ENCODE peak calls at places on chromosomes 4 and X, in five cellular contexts. B is GM23338, L is IMR-90, V is adrenal gland, A is AG10803. D is an unnamed sample.

GRCh38 chrX:153885208-153885787 is 675 bp downstream of the L1CAM start:
- DNase-seq in B (no peak), L (no peak), V (no peak), A (no peak), D (no peak)

GRCh38 chrX:9240956-9241355 is 207.0 kb upstream of the FAM9B start:
- DNase-seq in B (no peak), L (no peak), V (no peak), A (no peak), D (no peak)

GRCh38 chr4:142282870-142283431 is 563.1 kb downstream of the INPP4B start:
- DNase-seq in B (peak), L (no peak), V (no peak), A (no peak), D (peak)

GRCh38 chr4:128565565-128566186 is 243.8 kb upstream of the JADE1 start:
- DNase-seq in B (peak), L (no peak), V (peak), A (peak), D (no peak)

GRCh38 chrX:15301924-15302323 is 13.5 kb downstream of the ASB11 start:
- DNase-seq in B (no peak), L (peak), V (peak), A (peak), D (no peak)

GRCh38 chrX:110012818-110013484 is 10.0 kb downstream of the TMEM164 start:
- DNase-seq in B (no peak), L (no peak), V (no peak), A (no peak), D (no peak)

GRCh38 chrX:65127804-65128203 is 151.6 kb upstream of the ZC4H2 start:
- DNase-seq in B (peak), L (no peak), V (no peak), A (peak), D (no peak)

GRCh38 chrX:152917969-152918579 is 20.2 kb downstream of the ZNF185 start:
- DNase-seq in B (no peak), L (no peak), V (no peak), A (no peak), D (no peak)

GRCh38 chr4:145842224-145842887 is 96.3 kb downstream of the ZNF827 start:
- DNase-seq in B (peak), L (no peak), V (no peak), A (peak), D (peak)

GRCh38 chr4:123701046-123701445 is 304.5 kb downstream of the SPRY1 start:
- DNase-seq in B (no peak), L (peak), V (no peak), A (peak), D (no peak)

GRCh38 chr4:122777846-122778501 is 45.5 kb downstream of the BBS12 start:
- DNase-seq in B (no peak), L (peak), V (no peak), A (peak), D (peak)

GRCh38 chr4:75702919-75703411 is 21.4 kb upstream of the USO1 start:
- DNase-seq in B (peak), L (no peak), V (no peak), A (no peak), D (no peak)

GRCh38 chr4:82842593-82842992 is 44.0 kb upstream of the SCD5 start:
- DNase-seq in B (peak), L (peak), V (no peak), A (peak), D (no peak)

GRCh38 chrX:107676559-107677378 is 48.5 kb downstream of the PRPS1 start:
- DNase-seq in B (no peak), L (peak), V (peak), A (peak), D (peak)

GRCh38 chr4:30720021-30720655 is at the start of gene PCDH7:
- DNase-seq in B (peak), L (peak), V (peak), A (no peak), D (peak)

GRCh38 chrX:132614297-132614696 is 125.5 kb upstream of the MBNL3 start:
- DNase-seq in B (peak), L (no peak), V (peak), A (no peak), D (no peak)

GRCh38 chr4:213971-214370 is 89.7 kb downstream of the ZNF718 start:
- DNase-seq in B (peak), L (no peak), V (no peak), A (no peak), D (no peak)

GRCh38 chr4:121228851-121229250 is 64.7 kb upstream of the TNIP3 start:
- DNase-seq in B (no peak), L (no peak), V (no peak), A (no peak), D (no peak)

GRCh38 chrX:138648570-138648969 is 62.9 kb downstream of the FGF13 start:
- DNase-seq in B (no peak), L (no peak), V (no peak), A (no peak), D (no peak)
- H3K4me3 ChIP-seq in B (no peak), L (no peak), V (no peak), A (no peak), D (no peak)

DNA sequence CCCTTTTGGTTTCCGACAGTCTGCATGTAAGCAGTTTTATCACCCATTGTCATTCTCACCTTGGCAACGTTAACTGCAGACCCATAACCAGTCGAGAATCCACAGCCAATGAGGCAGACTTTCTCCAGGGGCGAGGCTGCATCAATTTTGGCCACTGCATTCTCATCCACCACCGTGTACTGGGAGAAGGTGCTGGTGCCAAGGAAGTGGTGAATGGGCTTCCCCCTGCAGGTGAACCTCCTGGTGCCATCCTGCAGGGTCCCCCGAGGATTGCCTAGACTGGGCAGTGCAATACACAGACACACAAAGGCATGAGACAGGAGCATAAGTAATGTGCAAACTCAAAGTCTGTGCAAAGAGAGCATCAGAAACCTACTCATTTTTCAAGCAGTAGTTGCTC is 5.4 kb downstream of the ADH1B start:
- DNase-seq in B (peak), L (no peak), V (no peak), A (no peak), D (no peak)
- TF ChIP-seq CTCF in B (no peak), L (no peak), V (no peak), A (no peak), D (no peak)

DNA sequence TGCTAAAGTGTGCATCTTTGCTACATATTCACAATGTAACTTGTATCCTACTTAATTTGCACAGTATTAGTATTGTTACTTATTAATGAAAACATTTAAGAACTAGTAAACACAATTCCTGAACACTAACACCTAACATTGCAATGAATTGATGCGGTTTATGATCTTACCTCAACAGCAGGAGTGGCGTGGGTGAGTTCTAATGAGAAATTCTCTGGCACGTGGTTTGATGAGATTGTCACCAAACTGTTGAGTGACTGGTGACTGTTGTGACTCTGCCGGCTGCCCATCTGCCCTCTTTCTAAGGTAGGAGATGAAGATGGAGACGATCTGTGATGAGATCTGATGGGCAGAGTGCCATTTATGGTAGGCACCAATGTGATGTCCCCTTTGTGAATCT is 2.9 kb downstream of the PCDH18 start:
- DNase-seq in B (no peak), L (no peak), V (no peak), A (no peak), D (no peak)
- H3K4me3 ChIP-seq in B (peak), L (peak), V (no peak), A (peak), D (peak)

GRCh38 chr4:125741825-125742452 is 427.2 kb downstream of the FAT4 start:
- DNase-seq in B (peak), L (peak), V (no peak), A (peak), D (peak)
- TF ChIP-seq CTCF in B (peak), L (peak), V (peak), A (peak), D (peak)

DNA sequence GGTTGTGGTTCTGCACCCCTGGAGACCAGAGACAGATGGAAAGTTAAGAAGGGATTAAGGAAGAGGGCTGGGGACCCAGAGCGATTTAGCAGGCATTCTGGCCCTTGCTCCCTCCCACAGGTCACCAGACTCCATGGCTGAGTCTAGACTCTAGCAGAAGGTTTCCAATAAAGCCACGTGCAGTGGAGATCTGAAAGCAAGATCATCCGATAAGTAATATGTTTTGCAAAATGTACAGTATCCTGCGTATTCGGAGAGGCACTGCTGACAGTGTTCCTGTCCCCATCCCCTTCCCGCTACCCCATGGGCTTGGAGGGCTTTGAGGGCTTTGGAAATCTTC is 531 bp upstream of the GPRIN3 start:
- DNase-seq in B (no peak), L (no peak), V (no peak), A (no peak), D (no peak)
- H3K4me3 ChIP-seq in B (peak), L (peak), V (no peak), A (peak), D (peak)

GRCh38 chr4:87171944-87172343 is 48.5 kb downstream of the KLHL8 start:
- DNase-seq in B (no peak), L (no peak), V (no peak), A (no peak), D (no peak)
- TF ChIP-seq CTCF in B (no peak), L (no peak), V (no peak), A (no peak), D (no peak)

DNA sequence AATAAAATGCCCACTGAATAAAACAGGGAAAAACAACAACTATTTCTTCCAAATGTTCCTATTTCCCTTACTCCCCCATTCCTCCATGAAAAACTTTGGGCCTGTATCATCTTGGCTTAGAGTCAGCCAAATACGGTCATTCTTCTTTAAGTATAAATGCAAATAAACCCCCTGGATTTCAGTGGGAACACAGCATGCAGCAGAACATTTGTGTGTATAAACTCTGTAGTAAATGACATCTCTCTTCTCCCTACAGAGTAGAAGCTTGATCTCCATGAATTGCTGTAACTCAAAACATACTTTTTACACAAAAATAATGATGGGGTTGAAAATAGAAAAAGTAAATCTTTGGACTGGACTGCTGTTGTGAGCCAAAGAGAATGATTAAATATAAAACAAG is 30.9 kb downstream of the TSPAN5 start:
- DNase-seq in B (no peak), L (no peak), V (no peak), A (no peak), D (peak)
- H3K4me3 ChIP-seq in B (no peak), L (no peak), V (no peak), A (no peak), D (no peak)

GRCh38 chr4:177441061-177441802 is 1.0 kb downstream of the AGA start:
- DNase-seq in B (peak), L (peak), V (no peak), A (peak), D (peak)
- TF ChIP-seq CTCF in B (no peak), L (no peak), V (no peak), A (peak), D (peak)

GRCh38 chr4:185774076-185774731 is 37.8 kb downstream of the SORBS2 start:
- DNase-seq in B (no peak), L (no peak), V (no peak), A (no peak), D (peak)

GRCh38 chr4:185775792-185776555 is 36.0 kb downstream of the SORBS2 start:
- DNase-seq in B (no peak), L (peak), V (no peak), A (peak), D (peak)

GRCh38 chr4:185772391-185773093 is 39.5 kb downstream of the SORBS2 start:
- DNase-seq in B (no peak), L (no peak), V (no peak), A (no peak), D (no peak)

GRCh38 chr4:185773419-185773818 is 38.6 kb downstream of the SORBS2 start:
- DNase-seq in B (peak), L (no peak), V (peak), A (no peak), D (no peak)

GRCh38 chr4:185774815-185775684 is 36.9 kb downstream of the SORBS2 start:
- DNase-seq in B (peak), L (peak), V (peak), A (peak), D (peak)
- H3K4me3 ChIP-seq in B (peak), L (no peak), V (no peak), A (peak), D (peak)

DNA sequence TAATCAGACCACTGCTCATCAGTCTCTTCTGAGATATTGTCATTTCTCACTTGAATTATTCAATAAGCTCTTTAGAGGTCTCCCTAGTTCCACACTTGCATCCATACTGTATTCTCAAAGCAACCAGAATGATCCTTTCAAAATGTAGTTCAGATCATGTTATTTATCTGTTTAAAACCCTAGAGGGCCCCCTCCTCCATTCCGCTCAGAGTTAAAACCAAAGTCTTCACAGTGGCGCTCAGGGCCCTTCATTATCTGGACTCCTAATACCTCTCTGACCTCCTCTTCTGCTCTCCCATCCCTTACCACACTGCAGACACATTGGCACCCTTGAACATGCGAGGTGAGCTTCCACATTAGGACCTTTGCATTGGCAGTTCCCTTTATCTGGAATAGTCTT is 32.7 kb upstream of the HPGDS start:
- DNase-seq in B (peak), L (no peak), V (no peak), A (no peak), D (no peak)
- TF ChIP-seq CTCF in B (peak), L (no peak), V (no peak), A (no peak), D (no peak)

D was measured in astrocyte of the spinal cord.